ENCODE peak calls at places on chromosome X, in eight cellular contexts. C is A549; U is MV-4-11; B is activated naive CD4-positive, alpha-beta T cell treated with anti-CD3 and anti-CD28 coated beads, Interleukin-2, amount 10 ng/mL, durations not matched to agents 7 days and 5 days; E is HT1080; G is iPS DF 6.9; Q is NT2/D1; H is nephron progenitor cell. R is an unnamed sample.

GRCh38 chrX:40539214-40540142 is 41.3 kb upstream of the ATP6AP2 start:
- DNase-seq in C (no peak), H (peak), E (peak), U (peak), Q (peak), B (peak), G (peak), R (no peak)

GRCh38 chrX:48476919-48477318 is 920 bp downstream of the FTSJ1 start:
- DNase-seq in U (no peak), G (no peak), C (no peak), E (no peak), H (no peak), Q (no peak), B (no peak), R (no peak)

GRCh38 chrX:102787283-102787682 is 66.7 kb downstream of the GPRASP3 start:
- DNase-seq in B (no peak), C (no peak), G (no peak), E (no peak), U (no peak), H (no peak), Q (no peak), R (no peak)

GRCh38 chrX:70509078-70509477 is 64.4 kb downstream of the DLG3 start:
- DNase-seq in C (no peak), H (no peak), B (no peak), E (no peak), Q (no peak), U (peak), G (no peak), R (no peak)

GRCh38 chrX:17788439-17788838 is 51.1 kb downstream of the SCML1 start:
- DNase-seq in U (no peak), H (peak), C (peak), G (no peak), E (peak), B (peak), Q (peak), R (peak)

GRCh38 chrX:47224266-47224895 is 5.9 kb downstream of the CDK16 start:
- DNase-seq in E (no peak), B (no peak), H (no peak), G (no peak), C (no peak), U (no peak), Q (no peak), R (no peak)

GRCh38 chrX:21438792-21439191 is 64.6 kb downstream of the CNKSR2 start:
- DNase-seq in H (no peak), C (no peak), U (peak), Q (no peak), E (no peak), G (no peak), B (no peak), R (no peak)

GRCh38 chrX:70527053-70527452 is 82.4 kb downstream of the DLG3 start:
- DNase-seq in E (no peak), U (no peak), B (no peak), C (no peak), H (no peak), G (no peak), Q (no peak), R (no peak)

GRCh38 chrX:71251456-71251973 is 2.4 kb downstream of the ZMYM3 start:
- DNase-seq in H (no peak), C (no peak), E (no peak), Q (no peak), G (no peak), B (peak), U (no peak), R (no peak)

GRCh38 chrX:47613082-47613481 is 6.6 kb downstream of the SYN1 start:
- DNase-seq in E (no peak), U (no peak), B (no peak), Q (no peak), C (no peak), G (no peak), H (no peak), R (no peak)

GRCh38 chrX:16002185-16002584 is 121.2 kb upstream of the GRPR start:
- DNase-seq in G (no peak), B (no peak), Q (peak), U (no peak), E (peak), C (no peak), H (no peak), R (no peak)

GRCh38 chrX:123561439-123562215 is 171.2 kb downstream of the THOC2 start:
- DNase-seq in C (no peak), E (no peak), H (no peak), Q (no peak), U (no peak), B (no peak), G (no peak), R (no peak)

GRCh38 chrX:149161438-149162088 is 343.5 kb downstream of the IDS start:
- DNase-seq in G (no peak), B (no peak), Q (no peak), U (no peak), E (peak), C (no peak), H (no peak), R (no peak)

GRCh38 chrX:70423937-70424336 is 823 bp downstream of the GDPD2 start:
- DNase-seq in E (no peak), Q (no peak), H (no peak), B (no peak), U (no peak), C (no peak), G (no peak), R (no peak)

GRCh38 chrX:110944793-110945466 is 149.3 kb upstream of the CHRDL1 start:
- DNase-seq in B (no peak), Q (peak), C (no peak), E (no peak), G (no peak), H (no peak), U (no peak), R (peak)

GRCh38 chrX:109826954-109827708 is 94.1 kb upstream of the ACSL4 start:
- DNase-seq in B (no peak), C (peak), U (no peak), G (no peak), Q (peak), E (peak), H (no peak), R (no peak)

GRCh38 chrX:437636-438390 is 51.1 kb upstream of the PPP2R3B start:
- DNase-seq in E (no peak), Q (no peak), H (no peak), U (no peak), G (no peak), B (peak), C (no peak), R (no peak)

GRCh38 chrX:97597954-97598353 is 714.2 kb downstream of the RPA4 start:
- DNase-seq in E (peak), G (peak), H (no peak), Q (peak), U (no peak), C (no peak), B (peak), R (no peak)

GRCh38 chrX:84715315-84715714 is 213.1 kb upstream of the HDX start:
- DNase-seq in U (peak), Q (no peak), C (no peak), B (no peak), G (no peak), E (no peak), H (no peak), R (no peak)

GRCh38 chrX:71617742-71618141 is 569 bp downstream of the CXCR3 start:
- DNase-seq in B (no peak), Q (no peak), C (no peak), U (no peak), E (no peak), G (no peak), H (no peak), R (no peak)

GRCh38 chrX:118736394-118737010 is 9.1 kb downstream of the IL13RA1 start:
- DNase-seq in H (no peak), U (no peak), Q (no peak), E (no peak), G (no peak), B (no peak), C (no peak), R (no peak)

GRCh38 chrX:97756879-97757278 is 873.2 kb downstream of the RPA4 start:
- DNase-seq in G (no peak), B (no peak), H (no peak), C (no peak), E (no peak), U (no peak), Q (no peak), R (no peak)

GRCh38 chrX:69237228-69237627 is 72.0 kb upstream of the PJA1 start:
- DNase-seq in G (no peak), B (no peak), E (no peak), C (no peak), U (no peak), H (no peak), Q (no peak), R (no peak)

GRCh38 chrX:40085086-40085551 is 12.6 kb downstream of the BCOR start:
- DNase-seq in G (no peak), U (no peak), H (no peak), C (no peak), Q (no peak), B (no peak), E (no peak), R (no peak)

GRCh38 chrX:150032742-150033141 is 94.5 kb upstream of the EOLA2 start:
- DNase-seq in U (no peak), Q (peak), C (no peak), B (no peak), G (no peak), H (no peak), E (peak), R (peak)

GRCh38 chrX:110520053-110520452 is 161.4 kb downstream of the RTL9 start:
- DNase-seq in H (no peak), G (no peak), Q (no peak), E (no peak), B (no peak), U (no peak), C (no peak), R (no peak)

GRCh38 chrX:14032383-14032782 is 2.7 kb upstream of the GEMIN8 start:
- DNase-seq in Q (peak), C (peak), B (peak), G (peak), U (peak), H (peak), E (peak), R (peak)

GRCh38 chrX:10971176-10971575 is 140.0 kb upstream of the HCCS start:
- DNase-seq in B (no peak), H (no peak), E (no peak), G (no peak), Q (no peak), U (no peak), C (no peak), R (no peak)